ENCODE peak calls at places on chromosomes 11 and 22, in five cellular contexts. Q is HFF-Myc, Y is MV-4-11, M is neural crest cell, H is fibroblast of lung. D is an unnamed sample.

GRCh38 chr22:45112136-45112879 is 51.4 kb upstream of the NUP50 start:
- DNase-seq in Q (no peak), Y (no peak), M (no peak), H (peak), D (peak)

GRCh38 chr22:17575151-17575550 is 11.9 kb downstream of the SLC25A18 start:
- DNase-seq in Q (no peak), Y (no peak), M (no peak), H (no peak), D (no peak)

GRCh38 chr11:8356731-8357504 is 93.2 kb upstream of the LMO1 start:
- DNase-seq in Q (no peak), Y (no peak), M (no peak), H (peak), D (no peak)

GRCh38 chr11:20156876-20157613 is 3.2 kb downstream of the DBX1 start:
- DNase-seq in Q (no peak), Y (no peak), M (no peak), H (no peak), D (no peak)

GRCh38 chr22:39282642-39283311 is 36.6 kb downstream of the RPL3 start:
- DNase-seq in Q (no peak), Y (no peak), M (no peak), H (no peak), D (peak)

GRCh38 chr11:72673284-72673942 is 809 bp downstream of the PDE2A start:
- DNase-seq in Q (no peak), Y (no peak), M (no peak), H (no peak), D (no peak)

GRCh38 chr22:45469573-45470383 is 32.9 kb upstream of the FBLN1 start:
- DNase-seq in Q (peak), Y (no peak), M (no peak), H (peak), D (no peak)

GRCh38 chr11:77819921-77820564 is 479 bp downstream of the RSF1 start:
- DNase-seq in Q (no peak), Y (no peak), M (peak), H (peak), D (peak)

GRCh38 chr11:6353367-6353987 is 33.2 kb upstream of the CAVIN3 start:
- DNase-seq in Q (no peak), Y (peak), M (peak), H (peak), D (peak)

D was measured in HCEC 1CT.